ENCODE peak calls at places on chromosome 17, in eight cellular contexts. L is thoracic aorta; B is tibial artery; R is CD4-positive, alpha-beta memory T cell; Z is RWPE1; O is epithelial cell of prostate; M is pancreas; W is Peyer's patch. X is an unnamed sample.

GRCh38 chr17:75128694-75129505 is 2.6 kb downstream of the NT5C start:
- DNase-seq in O (no peak), M (no peak), B (no peak), R (no peak), L (no peak), Z (no peak), W (no peak), X (no peak)

GRCh38 chr17:81016575-81016974 is 18.4 kb upstream of the BAIAP2 start:
- DNase-seq in W (no peak), O (no peak), Z (no peak), L (no peak), B (no peak), M (no peak), R (no peak), X (no peak)

GRCh38 chr17:74770498-74771318 is 5.4 kb downstream of the NAT9 start:
- DNase-seq in O (no peak), B (no peak), Z (peak), R (peak), W (peak), M (peak), L (no peak), X (peak)

GRCh38 chr17:58364270-58364942 is 12.4 kb upstream of the SUPT4H1 start:
- DNase-seq in B (no peak), M (no peak), W (peak), L (no peak), Z (peak), R (no peak), O (peak), X (no peak)

GRCh38 chr17:59038734-59039133 is 67.9 kb downstream of the TRIM37 start:
- DNase-seq in R (no peak), M (no peak), W (no peak), Z (no peak), O (no peak), B (no peak), L (no peak), X (no peak)

GRCh38 chr17:2902546-2902945 is 106.3 kb downstream of the RAP1GAP2 start:
- DNase-seq in Z (no peak), W (no peak), L (no peak), R (no peak), B (no peak), O (no peak), M (no peak), X (no peak)

GRCh38 chr17:60577147-60577925 is 22.7 kb upstream of the PPM1D start:
- DNase-seq in R (no peak), W (no peak), B (peak), O (no peak), L (no peak), M (no peak), Z (no peak), X (no peak)

GRCh38 chr17:14464741-14465140 is 163.9 kb downstream of the HS3ST3B1 start:
- DNase-seq in O (peak), B (no peak), M (no peak), Z (peak), R (no peak), W (no peak), L (no peak), X (no peak)

GRCh38 chr17:58998871-58999270 is 107.8 kb downstream of the TRIM37 start:
- DNase-seq in L (no peak), W (no peak), O (no peak), M (no peak), B (no peak), R (no peak), Z (no peak), X (no peak)

GRCh38 chr17:58535431-58535830 is 21.0 kb upstream of the MTMR4 start:
- DNase-seq in B (no peak), R (no peak), O (no peak), Z (peak), L (no peak), M (no peak), W (no peak), X (no peak)

GRCh38 chr17:76452102-76452645 is 778 bp downstream of the UBE2O start:
- DNase-seq in W (no peak), O (no peak), M (no peak), B (no peak), R (no peak), Z (no peak), L (no peak), X (no peak)

GRCh38 chr17:76467366-76467765 is at the start of gene AANAT:
- DNase-seq in L (no peak), R (no peak), O (no peak), B (no peak), M (no peak), W (no peak), Z (no peak), X (no peak)

GRCh38 chr17:80750263-80750662 is 205.6 kb downstream of the RPTOR start:
- DNase-seq in L (no peak), R (no peak), W (no peak), O (no peak), B (no peak), M (no peak), Z (no peak), X (no peak)

GRCh38 chr17:3891626-3892094 is 1.2 kb downstream of the CAMKK1 start:
- DNase-seq in W (no peak), O (no peak), Z (no peak), B (no peak), M (no peak), R (peak), L (no peak), X (no peak)

GRCh38 chr17:7613769-7614421 is 802 bp downstream of the FXR2 start:
- DNase-seq in L (no peak), Z (peak), B (no peak), R (no peak), O (no peak), W (peak), M (no peak), X (no peak)

GRCh38 chr17:2365132-2365531 is 27.8 kb downstream of the SGSM2 start:
- DNase-seq in O (no peak), B (no peak), Z (no peak), R (no peak), W (no peak), L (no peak), M (no peak), X (no peak)

GRCh38 chr17:57569860-57570259 is 175.2 kb downstream of the CCDC182 start:
- DNase-seq in M (no peak), B (no peak), W (no peak), R (no peak), Z (no peak), L (no peak), O (no peak), X (no peak)

GRCh38 chr17:40963838-40964237 is 2.9 kb downstream of the KRT39 start:
- DNase-seq in M (no peak), B (no peak), O (no peak), W (no peak), Z (peak), R (no peak), L (no peak), X (no peak)

GRCh38 chr17:9672266-9672665 is 26.9 kb downstream of the USP43 start:
- DNase-seq in R (no peak), L (no peak), W (no peak), B (no peak), M (no peak), Z (no peak), O (no peak), X (no peak)

GRCh38 chr17:47731396-47731795 is 1.6 kb upstream of the TBX21 start:
- DNase-seq in R (no peak), B (no peak), O (no peak), W (peak), M (peak), L (no peak), Z (no peak), X (peak)

GRCh38 chr17:81489986-81490598 is 22.5 kb downstream of the ACTG1 start:
- DNase-seq in B (no peak), R (peak), Z (no peak), M (no peak), W (no peak), L (no peak), O (no peak), X (no peak)

GRCh38 chr17:83036666-83037065 is 42.7 kb upstream of the METRNL start:
- DNase-seq in B (no peak), O (no peak), W (no peak), R (no peak), M (no peak), L (no peak), Z (no peak), X (peak)

GRCh38 chr17:19316756-19317358 is 45.7 kb downstream of the B9D1 start:
- DNase-seq in R (no peak), W (no peak), O (no peak), Z (no peak), L (no peak), M (no peak), B (no peak), X (no peak)

GRCh38 chr17:50950002-50950877 is 84.1 kb upstream of the TOB1 start:
- DNase-seq in L (peak), B (peak), O (peak), M (peak), Z (peak), W (peak), R (no peak), X (peak)

GRCh38 chr17:50946891-50947843 is 81.0 kb upstream of the TOB1 start:
- DNase-seq in B (no peak), O (no peak), L (no peak), R (no peak), W (peak), M (peak), Z (no peak), X (no peak)

GRCh38 chr17:50947844-50948514 is 81.8 kb upstream of the TOB1 start:
- DNase-seq in B (no peak), L (no peak), Z (no peak), W (peak), M (peak), R (no peak), O (no peak), X (peak)

GRCh38 chr17:50948711-50949110 is 82.6 kb upstream of the TOB1 start:
- DNase-seq in L (no peak), O (no peak), Z (no peak), R (no peak), B (no peak), M (no peak), W (peak), X (no peak)

GRCh38 chr17:50949128-50950001 is 83.2 kb upstream of the TOB1 start:
- DNase-seq in B (no peak), W (no peak), Z (no peak), L (no peak), R (no peak), M (peak), O (no peak), X (no peak)
- H3K27ac ChIP-seq in B (peak), W (peak), Z (peak), L (peak), R (no peak), M (peak), O (peak), X (peak)

DNA sequence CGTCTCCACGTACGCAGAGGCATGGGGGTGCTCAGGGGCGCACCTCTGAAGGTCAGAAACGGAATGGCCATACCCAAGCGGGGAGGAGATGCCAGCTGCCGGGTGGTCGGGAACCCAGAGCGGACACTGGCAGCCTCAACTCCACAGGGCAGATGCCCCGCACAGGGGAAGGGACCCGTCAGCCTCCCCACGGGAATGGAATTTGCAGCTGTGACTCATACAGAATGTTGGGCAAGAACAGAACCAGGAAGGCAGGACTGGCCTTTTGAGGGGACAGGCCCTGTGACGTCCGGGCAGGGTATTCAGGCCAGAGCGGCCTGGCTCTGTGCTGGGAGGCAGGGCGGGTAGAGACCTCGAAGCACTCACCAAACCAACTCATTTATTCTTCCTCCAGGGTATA is 7.5 kb downstream of the TK1 start:
- DNase-seq in M (no peak), B (peak), L (peak), O (no peak), R (no peak), Z (no peak), W (peak), X (peak)
- H3K27ac ChIP-seq in M (no peak), B (peak), L (peak), O (no peak), R (no peak), Z (peak), W (peak), X (peak)

GRCh38 chr17:39601010-39601597 is 6.6 kb downstream of the NEUROD2 start:
- DNase-seq in R (no peak), L (no peak), Z (no peak), M (no peak), B (no peak), W (no peak), O (no peak), X (no peak)

GRCh38 chr17:39599006-39599664 is 8.6 kb downstream of the NEUROD2 start:
- DNase-seq in L (no peak), Z (no peak), M (no peak), O (no peak), B (no peak), W (no peak), R (no peak), X (no peak)

GRCh38 chr17:39600469-39601009 is 7.2 kb downstream of the NEUROD2 start:
- DNase-seq in W (no peak), Z (no peak), M (no peak), R (no peak), B (no peak), L (no peak), O (no peak), X (no peak)

GRCh38 chr17:39598635-39599005 is 9.1 kb downstream of the NEUROD2 start:
- DNase-seq in O (no peak), Z (no peak), B (no peak), L (no peak), M (no peak), W (no peak), R (no peak), X (no peak)

GRCh38 chr17:39599665-39600468 is 7.9 kb downstream of the NEUROD2 start:
- DNase-seq in Z (no peak), M (no peak), L (no peak), W (no peak), R (no peak), O (no peak), B (no peak), X (no peak)
- H3K27ac ChIP-seq in Z (no peak), M (no peak), L (no peak), W (no peak), R (no peak), O (no peak), B (no peak), X (no peak)

GRCh38 chr17:50693041-50693682 is 14.6 kb downstream of the ANKRD40 start:
- DNase-seq in O (no peak), M (no peak), R (no peak), W (no peak), B (no peak), L (no peak), Z (no peak), X (peak)
- H3K27ac ChIP-seq in O (peak), M (peak), R (no peak), W (peak), B (no peak), L (peak), Z (peak), X (peak)

GRCh38 chr17:62366191-62366590 is 14.2 kb upstream of the EFCAB3 start:
- DNase-seq in B (no peak), Z (no peak), O (no peak), W (no peak), R (no peak), L (no peak), M (no peak), X (no peak)
- H3K27ac ChIP-seq in B (no peak), Z (no peak), O (no peak), W (no peak), R (no peak), L (no peak), M (no peak), X (no peak)

GRCh38 chr17:15894913-15895658 is 49.8 kb upstream of the ADORA2B start:
- DNase-seq in W (no peak), Z (no peak), R (no peak), L (no peak), M (no peak), O (no peak), B (no peak), X (no peak)
- H3K27ac ChIP-seq in W (no peak), Z (no peak), R (no peak), L (no peak), M (peak), O (no peak), B (no peak), X (no peak)

X was measured in upper lobe of right lung.